ENCODE peak calls at places on chromosomes 12 and 14, in nine cellular contexts. G is nucleus accumbens; J is smooth muscle cell of the brain vasculature; N is activated naive CD8-positive, alpha-beta T cell treated with anti-CD3 and anti-CD28 coated beads for 36 hours; W is naive B cell; P is AG08396; T is NCI-H1105 treated with DMSO at 0.1 percent for 48 hours; E is brain microvascular endothelial cell; S is NCI-H460. L is an unnamed sample.

GRCh38 chr14:105491366-105492006 is 440 bp downstream of the TEDC1 start:
- DNase-seq in G (peak), J (no peak), N (peak), W (peak), P (peak), T (peak), E (no peak), S (peak), L (no peak)

GRCh38 chr14:20002319-20002718 is 356 bp downstream of the OR4Q2 start:
- DNase-seq in G (no peak), J (no peak), N (no peak), W (no peak), P (no peak), T (no peak), E (no peak), S (no peak), L (no peak)

GRCh38 chr12:12890815-12891645 is at the start of gene GPRC5A:
- DNase-seq in G (no peak), J (peak), N (peak), W (peak), P (peak), T (peak), E (peak), S (peak), L (no peak)

GRCh38 chr12:25924535-25925001 is 33.9 kb upstream of the RASSF8 start:
- DNase-seq in G (no peak), J (no peak), N (no peak), W (no peak), P (no peak), T (no peak), E (no peak), S (no peak), L (no peak)

GRCh38 chr14:49417790-49418189 is 168.4 kb downstream of the RPS29 start:
- DNase-seq in G (no peak), J (no peak), N (no peak), W (no peak), P (no peak), T (no peak), E (no peak), S (no peak), L (no peak)

GRCh38 chr14:67630938-67631337 is 11.2 kb downstream of the ARG2 start:
- DNase-seq in G (no peak), J (no peak), N (no peak), W (no peak), P (no peak), T (no peak), E (no peak), S (no peak), L (no peak)

GRCh38 chr12:64682572-64683277 is 72.4 kb downstream of the RASSF3 start:
- DNase-seq in G (no peak), J (peak), N (no peak), W (no peak), P (peak), T (no peak), E (peak), S (peak), L (peak)

GRCh38 chr12:3483089-3483488 is 7.9 kb upstream of the PRMT8 start:
- DNase-seq in G (no peak), J (no peak), N (no peak), W (no peak), P (no peak), T (no peak), E (no peak), S (no peak), L (no peak)

GRCh38 chr12:70560671-70561070 is 76.6 kb downstream of the PTPRB start:
- DNase-seq in G (no peak), J (no peak), N (no peak), W (no peak), P (no peak), T (no peak), E (no peak), S (no peak), L (no peak)

GRCh38 chr12:47549258-47549657 is 156.6 kb downstream of the RPAP3 start:
- DNase-seq in G (no peak), J (no peak), N (no peak), W (no peak), P (no peak), T (peak), E (no peak), S (no peak), L (no peak)

GRCh38 chr14:75088566-75089373 is 19.3 kb downstream of the ZC2HC1C start:
- DNase-seq in G (peak), J (no peak), N (peak), W (peak), P (peak), T (peak), E (peak), S (peak), L (peak)

GRCh38 chr12:59383426-59383822 is 212.4 kb upstream of the SLC16A7 start:
- DNase-seq in G (no peak), J (no peak), N (no peak), W (no peak), P (no peak), T (no peak), E (no peak), S (no peak), L (peak)

GRCh38 chr12:49872781-49873181 is 29.9 kb upstream of the BCDIN3D start:
- DNase-seq in G (peak), J (no peak), N (no peak), W (no peak), P (no peak), T (no peak), E (peak), S (no peak), L (no peak)

GRCh38 chr14:88948199-88948598 is 123.7 kb downstream of the TTC8 start:
- DNase-seq in G (no peak), J (no peak), N (no peak), W (no peak), P (no peak), T (no peak), E (no peak), S (no peak), L (no peak)

GRCh38 chr14:51173863-51174262 is 66.2 kb upstream of the TMX1 start:
- DNase-seq in G (no peak), J (no peak), N (no peak), W (no peak), P (no peak), T (no peak), E (no peak), S (no peak), L (no peak)

GRCh38 chr14:103700753-103701490 is 14.3 kb downstream of the XRCC3 start:
- DNase-seq in G (no peak), J (no peak), N (no peak), W (no peak), P (no peak), T (no peak), E (no peak), S (no peak), L (no peak)

GRCh38 chr12:25970082-25970481 is 11.6 kb downstream of the RASSF8 start:
- DNase-seq in G (no peak), J (no peak), N (no peak), W (no peak), P (no peak), T (no peak), E (no peak), S (no peak), L (no peak)

GRCh38 chr14:67579636-67580035 is 20.4 kb downstream of the PIGH start:
- DNase-seq in G (no peak), J (no peak), N (no peak), W (no peak), P (no peak), T (no peak), E (no peak), S (no peak), L (no peak)

GRCh38 chr12:27333311-27334009 is 824 bp downstream of the BMAL2 start:
- DNase-seq in G (no peak), J (no peak), N (peak), W (peak), P (peak), T (peak), E (no peak), S (no peak), L (no peak)

GRCh38 chr12:118397693-118398440 is 21.5 kb downstream of the SUDS3 start:
- DNase-seq in G (no peak), J (no peak), N (no peak), W (no peak), P (peak), T (no peak), E (no peak), S (no peak), L (no peak)

GRCh38 chr14:68979722-68980552 is 835 bp upstream of the ACTN1 start:
- DNase-seq in G (no peak), J (no peak), N (no peak), W (no peak), P (peak), T (peak), E (no peak), S (no peak), L (no peak)

GRCh38 chr12:87960557-87960956 is 68.6 kb downstream of the C12orf50 start:
- DNase-seq in G (no peak), J (no peak), N (no peak), W (no peak), P (no peak), T (peak), E (no peak), S (no peak), L (peak)

GRCh38 chr12:3381059-3382047 is 109.7 kb upstream of the PRMT8 start:
- DNase-seq in G (no peak), J (peak), N (no peak), W (no peak), P (no peak), T (no peak), E (no peak), S (no peak), L (peak)

L was measured in SK-N-MC.